ENCODE peak calls at places on chromosomes 11 and 22, in four cellular contexts. One of them, this sample, is unnamed.

GRCh38 chr11:77879218-77879617 is 58.3 kb downstream of the AAMDC start:
- DNase-seq in stimulated activated CD4-positive, alpha-beta T cell treated with anti-CD3 and anti-CD28 coated beads, Interleukin-15, amount 100 ng/mL, for 24 hours: no peak
- DNase-seq in astrocyte of the spinal cord: peak
- DNase-seq in SK-N-SH: no peak
- DNase-seq in this sample: peak

GRCh38 chr11:44361883-44362282 is 51.9 kb upstream of the ALX4 start:
- DNase-seq in stimulated activated CD4-positive, alpha-beta T cell treated with anti-CD3 and anti-CD28 coated beads, Interleukin-15, amount 100 ng/mL, for 24 hours: no peak
- DNase-seq in astrocyte of the spinal cord: no peak
- DNase-seq in SK-N-SH: no peak
- DNase-seq in this sample: no peak

GRCh38 chr22:39518124-39518786 is 2.1 kb upstream of the ATF4 start:
- DNase-seq in stimulated activated CD4-positive, alpha-beta T cell treated with anti-CD3 and anti-CD28 coated beads, Interleukin-15, amount 100 ng/mL, for 24 hours: no peak
- DNase-seq in astrocyte of the spinal cord: no peak
- DNase-seq in SK-N-SH: no peak
- DNase-seq in this sample: no peak

GRCh38 chr11:6353367-6353987 is 33.2 kb upstream of the CAVIN3 start:
- DNase-seq in stimulated activated CD4-positive, alpha-beta T cell treated with anti-CD3 and anti-CD28 coated beads, Interleukin-15, amount 100 ng/mL, for 24 hours: peak
- DNase-seq in astrocyte of the spinal cord: peak
- DNase-seq in SK-N-SH: peak
- DNase-seq in this sample: peak

GRCh38 chr22:19353363-19354131 is 62.0 kb upstream of the CLTCL1 start:
- DNase-seq in stimulated activated CD4-positive, alpha-beta T cell treated with anti-CD3 and anti-CD28 coated beads, Interleukin-15, amount 100 ng/mL, for 24 hours: no peak
- DNase-seq in astrocyte of the spinal cord: no peak
- DNase-seq in SK-N-SH: no peak
- DNase-seq in this sample: no peak

GRCh38 chr22:23000657-23001439 is 69.5 kb upstream of the GNAZ start:
- DNase-seq in stimulated activated CD4-positive, alpha-beta T cell treated with anti-CD3 and anti-CD28 coated beads, Interleukin-15, amount 100 ng/mL, for 24 hours: no peak
- DNase-seq in astrocyte of the spinal cord: no peak
- DNase-seq in SK-N-SH: no peak
- DNase-seq in this sample: no peak

GRCh38 chr11:60831501-60832079 is 10.3 kb upstream of the CCDC86 start:
- DNase-seq in stimulated activated CD4-positive, alpha-beta T cell treated with anti-CD3 and anti-CD28 coated beads, Interleukin-15, amount 100 ng/mL, for 24 hours: no peak
- DNase-seq in astrocyte of the spinal cord: peak
- DNase-seq in SK-N-SH: peak
- DNase-seq in this sample: no peak

GRCh38 chr11:62343822-62344609 is 6.8 kb downstream of the ASRGL1 start:
- DNase-seq in stimulated activated CD4-positive, alpha-beta T cell treated with anti-CD3 and anti-CD28 coated beads, Interleukin-15, amount 100 ng/mL, for 24 hours: no peak
- DNase-seq in astrocyte of the spinal cord: no peak
- DNase-seq in SK-N-SH: no peak
- DNase-seq in this sample: no peak

GRCh38 chr11:131217313-131218297 is 152.8 kb upstream of the NTM start:
- DNase-seq in stimulated activated CD4-positive, alpha-beta T cell treated with anti-CD3 and anti-CD28 coated beads, Interleukin-15, amount 100 ng/mL, for 24 hours: no peak
- DNase-seq in astrocyte of the spinal cord: no peak
- DNase-seq in SK-N-SH: no peak
- DNase-seq in this sample: no peak

GRCh38 chr11:122375687-122376399 is 259.8 kb upstream of the BLID start:
- DNase-seq in stimulated activated CD4-positive, alpha-beta T cell treated with anti-CD3 and anti-CD28 coated beads, Interleukin-15, amount 100 ng/mL, for 24 hours: no peak
- DNase-seq in astrocyte of the spinal cord: peak
- DNase-seq in SK-N-SH: no peak
- DNase-seq in this sample: no peak

GRCh38 chr22:20010307-20011122 is 6.1 kb downstream of the ARVCF start:
- DNase-seq in stimulated activated CD4-positive, alpha-beta T cell treated with anti-CD3 and anti-CD28 coated beads, Interleukin-15, amount 100 ng/mL, for 24 hours: no peak
- DNase-seq in astrocyte of the spinal cord: no peak
- DNase-seq in SK-N-SH: no peak
- DNase-seq in this sample: no peak

GRCh38 chr11:114192841-114193389 is 103.3 kb upstream of the NNMT start:
- DNase-seq in stimulated activated CD4-positive, alpha-beta T cell treated with anti-CD3 and anti-CD28 coated beads, Interleukin-15, amount 100 ng/mL, for 24 hours: no peak
- DNase-seq in astrocyte of the spinal cord: peak
- DNase-seq in SK-N-SH: no peak
- DNase-seq in this sample: no peak

GRCh38 chr11:124405611-124406010 is 6.8 kb upstream of the OR8B3 start:
- DNase-seq in stimulated activated CD4-positive, alpha-beta T cell treated with anti-CD3 and anti-CD28 coated beads, Interleukin-15, amount 100 ng/mL, for 24 hours: no peak
- DNase-seq in astrocyte of the spinal cord: peak
- DNase-seq in SK-N-SH: no peak
- DNase-seq in this sample: no peak

GRCh38 chr22:48287031-48287430 is 1524.6 kb downstream of the TBC1D22A start:
- DNase-seq in stimulated activated CD4-positive, alpha-beta T cell treated with anti-CD3 and anti-CD28 coated beads, Interleukin-15, amount 100 ng/mL, for 24 hours: no peak
- DNase-seq in astrocyte of the spinal cord: no peak
- DNase-seq in SK-N-SH: no peak
- DNase-seq in this sample: no peak

GRCh38 chr22:19675428-19675827 is 38.9 kb upstream of the SEPTIN5 start:
- DNase-seq in stimulated activated CD4-positive, alpha-beta T cell treated with anti-CD3 and anti-CD28 coated beads, Interleukin-15, amount 100 ng/mL, for 24 hours: no peak
- DNase-seq in astrocyte of the spinal cord: no peak
- DNase-seq in SK-N-SH: no peak
- DNase-seq in this sample: no peak

GRCh38 chr11:3609416-3610265 is 32.2 kb downstream of the ART5 start:
- DNase-seq in stimulated activated CD4-positive, alpha-beta T cell treated with anti-CD3 and anti-CD28 coated beads, Interleukin-15, amount 100 ng/mL, for 24 hours: peak
- DNase-seq in astrocyte of the spinal cord: peak
- DNase-seq in SK-N-SH: peak
- DNase-seq in this sample: peak

GRCh38 chr11:122931510-122931909 is 49.0 kb downstream of the JHY start:
- DNase-seq in stimulated activated CD4-positive, alpha-beta T cell treated with anti-CD3 and anti-CD28 coated beads, Interleukin-15, amount 100 ng/mL, for 24 hours: no peak
- DNase-seq in astrocyte of the spinal cord: no peak
- DNase-seq in SK-N-SH: no peak
- DNase-seq in this sample: no peak

GRCh38 chr11:9664276-9665171 is 647 bp downstream of the SWAP70 start:
- DNase-seq in stimulated activated CD4-positive, alpha-beta T cell treated with anti-CD3 and anti-CD28 coated beads, Interleukin-15, amount 100 ng/mL, for 24 hours: peak
- DNase-seq in astrocyte of the spinal cord: peak
- DNase-seq in SK-N-SH: no peak
- DNase-seq in this sample: peak

GRCh38 chr11:75465701-75466531 is 32.9 kb upstream of the KLHL35 start:
- DNase-seq in stimulated activated CD4-positive, alpha-beta T cell treated with anti-CD3 and anti-CD28 coated beads, Interleukin-15, amount 100 ng/mL, for 24 hours: no peak
- DNase-seq in astrocyte of the spinal cord: peak
- DNase-seq in SK-N-SH: no peak
- DNase-seq in this sample: no peak

GRCh38 chr22:37601540-37602442 is 6.8 kb upstream of the GGA1 start:
- DNase-seq in stimulated activated CD4-positive, alpha-beta T cell treated with anti-CD3 and anti-CD28 coated beads, Interleukin-15, amount 100 ng/mL, for 24 hours: no peak
- DNase-seq in astrocyte of the spinal cord: peak
- DNase-seq in SK-N-SH: no peak
- DNase-seq in this sample: peak

GRCh38 chr11:122213111-122213510 is 97.1 kb upstream of the BLID start:
- DNase-seq in stimulated activated CD4-positive, alpha-beta T cell treated with anti-CD3 and anti-CD28 coated beads, Interleukin-15, amount 100 ng/mL, for 24 hours: no peak
- DNase-seq in astrocyte of the spinal cord: no peak
- DNase-seq in SK-N-SH: no peak
- DNase-seq in this sample: no peak

This sample was measured in MM.1S.